ENCODE peak calls at places on chromosomes 3 and 15, in eight cellular contexts. G is H1, Q is progenitor cell of endocrine pancreas, F is neural crest cell, U is stomach, Z is H9, R is mucosa of descending colon, J is brain microvascular endothelial cell. O is an unnamed sample.

GRCh38 chr3:121894191-121894990 is at the start of gene SLC15A2:
- DNase-seq in G (peak), Q (no peak), J (no peak), U (peak), R (no peak), Z (peak), F (no peak), O (no peak)

GRCh38 chr3:105166893-105167292 is 199.8 kb upstream of the ALCAM start:
- DNase-seq in F (no peak), J (no peak), Q (no peak), R (no peak), Z (no peak), G (no peak), U (no peak), O (no peak)

GRCh38 chr3:141776885-141777284 is 13.7 kb downstream of the GRK7 start:
- DNase-seq in U (no peak), J (no peak), Q (no peak), G (no peak), Z (no peak), R (no peak), F (no peak), O (no peak)

GRCh38 chr3:128338536-128339400 is 127.9 kb downstream of the DNAJB8 start:
- DNase-seq in Q (no peak), F (no peak), J (no peak), R (no peak), U (no peak), Z (no peak), G (no peak), O (no peak)

GRCh38 chr15:57118013-57118799 is 199.8 kb downstream of the TCF12 start:
- DNase-seq in R (no peak), G (no peak), J (peak), Q (no peak), Z (no peak), F (no peak), U (no peak), O (peak)

GRCh38 chr15:63107895-63108546 is 13.6 kb upstream of the LACTB start:
- DNase-seq in G (no peak), Q (no peak), Z (no peak), J (peak), F (no peak), U (no peak), R (no peak), O (peak)

GRCh38 chr3:191637611-191638010 is 176.6 kb downstream of the PYDC2 start:
- DNase-seq in U (no peak), F (no peak), Q (no peak), J (no peak), G (no peak), R (no peak), Z (no peak), O (no peak)

GRCh38 chr3:197532388-197532787 is 23.4 kb downstream of the BDH1 start:
- DNase-seq in J (no peak), G (no peak), U (no peak), R (no peak), Z (no peak), F (no peak), Q (no peak), O (no peak)

GRCh38 chr15:62021991-62022600 is 38.2 kb downstream of the VPS13C start:
- DNase-seq in U (no peak), Q (no peak), R (no peak), G (no peak), Z (no peak), F (no peak), J (no peak), O (no peak)

GRCh38 chr3:53328750-53329149 is 18.6 kb downstream of the DCP1A start:
- DNase-seq in Z (no peak), Q (no peak), G (no peak), F (no peak), J (no peak), U (no peak), R (no peak), O (no peak)

GRCh38 chr3:134366928-134367352 is 7.3 kb downstream of the AMOTL2 start:
- DNase-seq in G (no peak), R (no peak), J (no peak), Z (peak), F (peak), U (peak), Q (no peak), O (no peak)

GRCh38 chr3:119292666-119293065 is 1.5 kb upstream of the ARHGAP31 start:
- DNase-seq in F (no peak), Z (no peak), R (no peak), G (no peak), U (no peak), J (no peak), Q (no peak), O (no peak)

GRCh38 chr3:10392244-10392643 is 71.3 kb upstream of the SEC13 start:
- DNase-seq in U (no peak), Q (no peak), J (no peak), G (no peak), R (no peak), Z (peak), F (no peak), O (no peak)

GRCh38 chr15:58666957-58667356 is 82.5 kb downstream of the ADAM10 start:
- DNase-seq in Q (no peak), F (no peak), Z (no peak), R (no peak), G (no peak), U (no peak), J (no peak), O (no peak)

GRCh38 chr3:115932807-115933206 is 309.5 kb downstream of the GAP43 start:
- DNase-seq in G (no peak), J (no peak), F (no peak), Q (no peak), Z (no peak), U (no peak), R (no peak), O (no peak)

GRCh38 chr3:150247456-150247855 is 160.6 kb upstream of the TSC22D2 start:
- DNase-seq in Z (no peak), F (no peak), U (no peak), J (no peak), Q (no peak), R (no peak), G (no peak), O (no peak)

GRCh38 chr15:52163321-52164190 is 27.6 kb downstream of the GNB5 start:
- DNase-seq in G (no peak), Z (peak), J (no peak), Q (no peak), U (no peak), R (no peak), F (peak), O (no peak)

GRCh38 chr3:113804701-113805100 is 33.9 kb upstream of the GRAMD1C start:
- DNase-seq in G (no peak), Q (no peak), F (no peak), R (no peak), U (no peak), Z (no peak), J (no peak), O (peak)

GRCh38 chr3:133945696-133946095 is 50.0 kb upstream of the RAB6B start:
- DNase-seq in Z (no peak), J (no peak), G (no peak), Q (no peak), F (no peak), U (no peak), R (no peak), O (no peak)

GRCh38 chr3:23834082-23834870 is 28.5 kb downstream of the UBE2E1 start:
- DNase-seq in Q (no peak), Z (no peak), F (no peak), J (no peak), R (no peak), U (no peak), G (no peak), O (no peak)

DNA sequence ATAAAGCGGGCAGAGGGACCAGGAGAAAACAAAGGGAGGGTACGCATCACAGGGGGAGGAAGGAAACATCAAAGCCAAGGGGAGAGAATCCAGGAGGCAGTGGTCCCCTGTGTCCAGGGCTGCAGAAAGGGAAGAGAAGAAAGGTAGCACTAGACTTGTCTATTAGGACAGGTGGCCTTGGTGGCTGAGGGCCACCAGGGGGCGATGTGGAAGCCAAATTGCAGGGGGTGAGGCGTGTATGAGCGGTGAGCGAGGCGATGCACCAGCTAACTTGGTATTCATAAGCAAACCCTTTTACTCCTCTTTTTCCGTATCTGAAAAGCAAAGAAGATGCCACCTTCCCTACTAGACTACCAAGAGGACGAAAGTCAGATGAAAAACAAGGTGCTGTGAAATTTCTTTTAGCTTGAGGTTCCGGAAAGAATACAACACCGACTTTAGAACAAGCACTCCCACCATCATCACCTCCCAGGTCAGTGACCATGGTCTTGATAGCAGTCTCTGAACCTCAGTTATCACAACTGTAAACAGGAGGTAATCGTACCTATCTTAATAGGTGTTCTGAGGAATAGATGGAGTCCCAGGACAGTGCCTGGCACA is 654.4 kb upstream of the ADAMTS9 start:
- DNase-seq in J (peak), Q (peak), R (peak), Z (peak), G (peak), F (peak), U (peak), O (no peak)
- TF ChIP-seq CTCF in J (peak), Q (peak), R (peak), Z (peak), G (peak), F (peak), U (no peak), O (peak)

GRCh38 chr3:32606277-32606676 is 35.6 kb upstream of the DYNC1LI1 start:
- DNase-seq in U (no peak), G (no peak), Q (no peak), R (no peak), F (no peak), J (no peak), Z (no peak), O (no peak)
- TF ChIP-seq CTCF in U (no peak), G (no peak), Q (no peak), R (no peak), F (no peak), J (no peak), Z (no peak), O (no peak)

GRCh38 chr3:178444416-178444815 is 91.8 kb upstream of the KCNMB2 start:
- DNase-seq in R (no peak), Q (no peak), F (no peak), J (no peak), G (no peak), Z (no peak), U (no peak), O (no peak)

GRCh38 chr3:178445139-178445538 is 91.1 kb upstream of the KCNMB2 start:
- DNase-seq in G (no peak), J (no peak), Z (no peak), R (no peak), U (no peak), F (no peak), Q (no peak), O (no peak)

GRCh38 chr3:178439504-178439903 is 96.7 kb upstream of the KCNMB2 start:
- DNase-seq in J (peak), Q (no peak), R (no peak), G (no peak), F (no peak), Z (no peak), U (no peak), O (no peak)

GRCh38 chr3:178446054-178446453 is 90.2 kb upstream of the KCNMB2 start:
- DNase-seq in Z (no peak), U (no peak), F (no peak), G (no peak), Q (no peak), R (no peak), J (no peak), O (no peak)

DNA sequence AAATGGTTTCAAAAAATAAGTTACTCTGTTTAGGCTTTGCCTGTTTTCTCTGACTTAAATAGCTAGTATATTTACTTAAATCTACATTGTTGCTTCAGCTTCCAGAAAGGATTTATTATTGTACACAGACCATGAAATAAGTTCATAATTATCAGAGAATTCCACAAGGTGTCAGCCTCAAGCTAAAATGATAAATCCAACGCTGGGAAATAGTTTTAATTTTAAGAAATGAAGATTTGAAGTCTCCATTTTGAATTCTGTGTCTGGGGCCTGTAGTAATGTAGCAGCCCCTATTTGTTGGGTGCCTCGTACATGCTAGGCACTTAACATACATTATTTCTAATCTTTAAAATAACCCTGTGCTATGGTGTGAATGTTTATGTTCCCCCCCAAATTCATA is 92.6 kb upstream of the KCNMB2 start:
- DNase-seq in F (no peak), U (no peak), J (no peak), R (no peak), G (no peak), Q (no peak), Z (no peak), O (no peak)
- TF ChIP-seq CTCF in F (no peak), U (no peak), J (no peak), R (no peak), G (no peak), Q (no peak), Z (no peak), O (peak)

GRCh38 chr3:130480736-130481135 is 36.2 kb upstream of the COL6A6 start:
- DNase-seq in R (no peak), G (peak), Q (no peak), J (peak), Z (peak), F (peak), U (no peak), O (no peak)
- TF ChIP-seq CTCF in R (no peak), G (peak), Q (peak), J (peak), Z (peak), F (peak), U (no peak), O (peak)

GRCh38 chr3:94114667-94115066 is 51.8 kb downstream of the NSUN3 start:
- DNase-seq in U (no peak), F (no peak), Q (no peak), G (no peak), J (no peak), R (no peak), Z (no peak), O (no peak)

GRCh38 chr3:94118390-94118789 is 55.5 kb downstream of the NSUN3 start:
- DNase-seq in F (no peak), G (no peak), Z (no peak), R (no peak), U (no peak), J (no peak), Q (no peak), O (no peak)

GRCh38 chr3:94110854-94111253 is 48.0 kb downstream of the NSUN3 start:
- DNase-seq in Q (no peak), U (no peak), J (no peak), F (no peak), R (no peak), Z (no peak), G (no peak), O (no peak)

GRCh38 chr3:94117729-94118128 is 54.9 kb downstream of the NSUN3 start:
- DNase-seq in R (no peak), Q (no peak), Z (no peak), U (no peak), G (no peak), J (no peak), F (no peak), O (no peak)

GRCh38 chr3:94115482-94115881 is 52.6 kb downstream of the NSUN3 start:
- DNase-seq in U (no peak), R (no peak), J (peak), Z (no peak), Q (no peak), F (peak), G (no peak), O (no peak)
- TF ChIP-seq CTCF in U (no peak), R (no peak), J (peak), Z (peak), Q (peak), F (peak), G (no peak), O (peak)

GRCh38 chr3:17831366-17831765 is 88.9 kb upstream of the TBC1D5 start:
- DNase-seq in R (no peak), Z (no peak), G (no peak), Q (no peak), U (no peak), F (no peak), J (no peak), O (no peak)
- TF ChIP-seq CTCF in R (no peak), Z (no peak), G (no peak), Q (no peak), U (no peak), F (no peak), J (no peak), O (no peak)

DNA sequence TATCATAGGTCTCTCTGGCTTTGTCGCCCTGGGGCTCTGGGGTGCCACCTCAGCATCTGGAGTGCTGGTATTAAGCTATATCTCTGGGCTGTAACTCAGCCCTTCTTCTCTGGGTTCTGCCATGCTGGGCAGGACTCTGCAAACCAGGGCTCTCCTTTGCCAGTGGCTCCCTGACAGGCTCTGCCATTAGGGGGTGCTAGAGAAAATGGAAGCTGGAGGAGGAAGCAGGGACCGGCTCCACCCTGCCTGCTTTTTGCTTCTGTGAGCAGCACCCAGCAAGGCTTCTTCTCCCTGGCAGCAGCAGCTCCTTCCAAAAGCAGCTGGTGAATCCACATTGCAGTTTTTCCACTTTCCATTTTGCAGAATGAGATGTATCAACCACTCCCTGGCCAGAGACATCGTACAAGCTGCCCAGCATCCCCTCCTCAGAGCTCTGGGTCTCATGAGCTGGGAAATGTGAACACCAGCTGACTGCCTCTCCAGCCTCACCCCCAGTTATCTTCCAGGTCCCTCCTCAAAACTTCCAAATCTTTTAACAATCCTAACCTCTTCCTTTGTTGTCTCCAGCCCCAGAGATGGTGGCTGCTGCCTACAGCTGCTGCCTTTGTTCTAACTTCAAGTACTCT is 165.0 kb downstream of the ABHD5 start:
- DNase-seq in F (peak), U (peak), G (no peak), Q (peak), Z (peak), J (peak), R (no peak), O (no peak)
- TF ChIP-seq CTCF in F (peak), U (no peak), G (peak), Q (peak), Z (peak), J (peak), R (peak), O (peak)

GRCh38 chr15:60898896-60899295 is 330.2 kb downstream of the RORA start:
- DNase-seq in U (no peak), Q (no peak), F (no peak), G (no peak), J (no peak), Z (no peak), R (no peak), O (no peak)
- TF ChIP-seq CTCF in U (no peak), Q (peak), F (no peak), G (peak), J (no peak), Z (peak), R (no peak), O (no peak)

DNA sequence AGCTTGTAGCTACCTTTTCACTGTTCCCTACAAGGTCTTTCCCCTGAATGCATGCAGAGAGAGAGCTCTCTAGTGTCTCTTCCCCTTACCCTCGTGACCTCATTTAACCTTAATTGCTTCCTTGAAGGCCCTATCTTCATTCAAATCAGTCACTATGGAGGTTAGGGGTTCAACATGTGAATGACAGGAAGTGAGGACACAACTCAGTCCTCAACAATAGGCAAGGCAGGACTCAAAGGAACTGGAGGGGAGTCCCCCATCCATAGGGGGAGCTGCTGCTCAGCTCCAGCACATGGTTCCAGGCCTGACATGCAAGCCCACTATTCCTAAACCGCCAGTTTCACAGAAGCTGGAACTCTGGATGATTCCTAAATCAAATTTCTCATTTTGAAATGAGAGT is 33.8 kb upstream of the GYG1 start:
- DNase-seq in J (no peak), Z (peak), G (peak), U (no peak), R (no peak), Q (no peak), F (no peak), O (no peak)
- TF ChIP-seq CTCF in J (peak), Z (peak), G (peak), U (no peak), R (no peak), Q (peak), F (no peak), O (peak)

DNA sequence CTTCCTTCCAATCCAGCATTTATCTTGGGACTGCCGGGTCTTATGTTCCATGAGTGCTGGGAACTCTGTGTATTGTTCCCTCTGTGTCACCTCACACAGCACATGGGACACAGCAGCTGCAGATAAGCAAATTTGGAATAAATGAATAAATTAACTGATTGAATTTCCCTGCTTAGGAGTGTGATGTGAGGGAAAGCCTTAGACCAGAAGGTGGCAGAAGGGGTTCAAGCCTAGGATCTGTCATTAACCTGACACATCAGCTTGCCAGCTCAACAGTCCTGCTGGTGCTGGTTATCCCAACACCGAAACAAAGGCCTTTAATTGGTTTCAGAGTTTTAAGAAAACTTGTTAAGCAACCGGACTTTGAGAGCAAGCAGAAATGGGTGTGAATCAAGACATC is 114.4 kb downstream of the OXSM start:
- DNase-seq in J (no peak), U (no peak), R (no peak), Z (peak), G (no peak), F (no peak), Q (no peak), O (no peak)
- TF ChIP-seq CTCF in J (no peak), U (no peak), R (no peak), Z (peak), G (no peak), F (peak), Q (peak), O (peak)

O was measured in epithelial cell of proximal tubule.